ENCODE peak calls at places on chromosomes 7 and 10, in five cellular contexts. B is tibial artery, D is coronary artery, E is astrocyte of the spinal cord, Q is kidney. G is an unnamed sample.

GRCh38 chr7:94620703-94621118 is 35.2 kb downstream of the SGCE start:
- DNase-seq in D (peak), B (peak), Q (peak), E (peak), G (no peak)

GRCh38 chr10:131111007-131111406 is 200.5 kb downstream of the TCERG1L start:
- DNase-seq in D (no peak), E (no peak), Q (peak), B (no peak), G (no peak)

GRCh38 chr7:55132890-55133551 is 114.2 kb downstream of the EGFR start:
- DNase-seq in E (peak), B (peak), D (peak), Q (no peak), G (no peak)

GRCh38 chr7:128378637-128379036 is 17.1 kb upstream of the PRRT4 start:
- DNase-seq in D (no peak), Q (no peak), B (no peak), E (no peak), G (no peak)

GRCh38 chr10:83522881-83523386 is 616.4 kb upstream of the GHITM start:
- DNase-seq in E (peak), D (no peak), Q (no peak), B (no peak), G (no peak)

GRCh38 chr10:62373995-62374861 is at the start of gene ZNF365:
- DNase-seq in B (peak), D (no peak), E (peak), Q (peak), G (peak)

GRCh38 chr10:117656385-117657367 is 114.1 kb downstream of the EMX2 start:
- DNase-seq in E (no peak), B (no peak), D (no peak), Q (no peak), G (no peak)

GRCh38 chr10:48444266-48444665 is 137.8 kb downstream of the MAPK8 start:
- DNase-seq in Q (no peak), B (no peak), E (peak), D (no peak), G (no peak)

GRCh38 chr7:70072220-70072619 is 473.9 kb downstream of the AUTS2 start:
- DNase-seq in Q (no peak), B (no peak), E (peak), D (no peak), G (no peak)

GRCh38 chr7:74104702-74105101 is 21.1 kb downstream of the LIMK1 start:
- DNase-seq in E (peak), Q (no peak), B (no peak), D (no peak), G (no peak)

GRCh38 chr10:35300063-35300699 is 36.1 kb upstream of the CCNY start:
- DNase-seq in E (peak), D (no peak), B (no peak), Q (no peak), G (no peak)

GRCh38 chr7:42745357-42746022 is 166.4 kb downstream of the C7orf25 start:
- DNase-seq in B (no peak), E (no peak), D (no peak), Q (peak), G (no peak)

GRCh38 chr7:20597339-20597738 is 18.1 kb upstream of the ABCB5 start:
- DNase-seq in Q (no peak), D (no peak), E (no peak), B (no peak), G (no peak)

GRCh38 chr7:105816954-105817615 is 59.3 kb downstream of the ATXN7L1 start:
- DNase-seq in D (no peak), E (no peak), Q (no peak), B (no peak), G (no peak)

GRCh38 chr7:2212906-2213305 is 19.8 kb downstream of the MAD1L1 start:
- DNase-seq in B (no peak), E (no peak), Q (peak), D (no peak), G (no peak)

GRCh38 chr10:60731134-60731883 is 47.0 kb upstream of the CDK1 start:
- DNase-seq in E (no peak), D (no peak), B (no peak), Q (no peak), G (no peak)

GRCh38 chr7:16465469-16466086 is at the start of gene SOSTDC1:
- DNase-seq in E (peak), Q (no peak), D (no peak), B (no peak), G (no peak)

GRCh38 chr10:92766451-92766850 is 76.7 kb downstream of the HHEX start:
- DNase-seq in Q (no peak), E (no peak), B (no peak), D (no peak), G (no peak)

GRCh38 chr10:79941146-79941545 is 7.8 kb downstream of the SFTPD start:
- DNase-seq in E (no peak), Q (no peak), B (peak), D (no peak), G (peak)

GRCh38 chr7:102132209-102132752 is 154.4 kb upstream of the SH2B2 start:
- DNase-seq in E (no peak), D (no peak), B (no peak), Q (no peak), G (no peak)

GRCh38 chr10:132360766-132361447 is 28.9 kb downstream of the LRRC27 start:
- DNase-seq in Q (no peak), D (no peak), B (peak), E (no peak), G (no peak)

GRCh38 chr7:73436031-73436929 is 2.7 kb downstream of the FZD9 start:
- DNase-seq in E (peak), D (no peak), Q (no peak), B (no peak), G (no peak)

GRCh38 chr7:132112111-132112510 is 464.2 kb downstream of the PLXNA4 start:
- DNase-seq in D (no peak), E (no peak), B (no peak), Q (no peak), G (no peak)

GRCh38 chr7:116357776-116358670 is 141.5 kb upstream of the CAV2 start:
- DNase-seq in B (no peak), E (peak), Q (no peak), D (no peak), G (no peak)

GRCh38 chr10:102413053-102413705 is 5.4 kb downstream of the PSD start:
- DNase-seq in B (no peak), E (no peak), Q (no peak), D (no peak), G (no peak)

GRCh38 chr7:2261611-2262010 is 19.6 kb downstream of the NUDT1 start:
- DNase-seq in D (no peak), E (no peak), Q (no peak), B (no peak), G (no peak)

GRCh38 chr7:52917982-52918578 is 117.4 kb upstream of the POM121L12 start:
- DNase-seq in Q (no peak), B (no peak), E (no peak), D (no peak), G (no peak)

GRCh38 chr10:50561816-50562215 is 61.9 kb downstream of the SGMS1 start:
- DNase-seq in Q (no peak), E (no peak), D (no peak), B (no peak), G (no peak)

GRCh38 chr7:148230341-148230740 is 360.2 kb upstream of the C7orf33 start:
- DNase-seq in B (no peak), E (no peak), Q (no peak), D (no peak), G (no peak)

GRCh38 chr10:3486346-3487065 is 298.5 kb downstream of the KLF6 start:
- DNase-seq in B (no peak), E (peak), Q (peak), D (no peak), G (no peak)

GRCh38 chr7:112714917-112715316 is 75.3 kb downstream of the TMEM168 start:
- DNase-seq in D (no peak), B (no peak), Q (no peak), E (no peak), G (no peak)

GRCh38 chr10:30510184-30510931 is 76.4 kb downstream of the MAP3K8 start:
- DNase-seq in B (peak), E (peak), D (no peak), Q (no peak), G (no peak)

GRCh38 chr10:69745698-69746097 is 56.0 kb upstream of the COL13A1 start:
- DNase-seq in B (no peak), E (no peak), D (no peak), Q (no peak), G (no peak)

DNA sequence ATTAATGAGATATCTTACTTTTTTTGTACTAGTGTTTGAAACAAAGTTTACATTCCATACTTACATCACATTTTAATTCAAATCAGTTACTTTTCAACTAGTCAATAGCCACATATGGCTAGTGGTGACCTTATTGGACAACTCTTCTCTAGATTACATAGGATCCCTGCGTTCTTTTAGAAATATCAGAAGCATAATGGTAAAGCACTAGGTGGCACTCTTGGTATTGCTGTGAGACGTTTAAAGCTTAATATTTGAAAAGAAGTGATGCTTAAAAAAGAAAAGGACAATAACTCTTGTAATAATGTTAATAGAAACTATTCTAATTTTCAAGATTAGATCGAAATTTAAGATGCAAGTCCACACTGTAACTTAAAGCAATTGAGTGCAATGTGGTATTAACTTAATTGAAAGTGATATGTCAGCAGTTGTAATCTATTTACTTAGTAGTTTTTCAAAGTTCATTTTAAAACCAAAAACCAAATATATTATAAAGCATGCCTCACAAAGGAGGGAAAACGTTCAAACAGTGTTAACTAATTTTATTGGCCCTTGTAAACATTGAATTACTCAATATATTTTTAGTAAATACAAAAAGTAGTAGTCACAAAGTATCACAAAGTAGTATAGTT is 339.1 kb downstream of the ATRNL1 start:
- DNase-seq in B (no peak), D (no peak), Q (no peak), E (peak), G (no peak)
- TF ChIP-seq CTCF in B (no peak), D (no peak), Q (no peak), E (peak), G (peak)

GRCh38 chr7:100632951-100633717 is 8.2 kb downstream of the TFR2 start:
- DNase-seq in Q (no peak), D (no peak), E (peak), B (no peak), G (no peak)
- TF ChIP-seq CTCF in Q (no peak), D (no peak), E (peak), B (no peak), G (peak)

DNA sequence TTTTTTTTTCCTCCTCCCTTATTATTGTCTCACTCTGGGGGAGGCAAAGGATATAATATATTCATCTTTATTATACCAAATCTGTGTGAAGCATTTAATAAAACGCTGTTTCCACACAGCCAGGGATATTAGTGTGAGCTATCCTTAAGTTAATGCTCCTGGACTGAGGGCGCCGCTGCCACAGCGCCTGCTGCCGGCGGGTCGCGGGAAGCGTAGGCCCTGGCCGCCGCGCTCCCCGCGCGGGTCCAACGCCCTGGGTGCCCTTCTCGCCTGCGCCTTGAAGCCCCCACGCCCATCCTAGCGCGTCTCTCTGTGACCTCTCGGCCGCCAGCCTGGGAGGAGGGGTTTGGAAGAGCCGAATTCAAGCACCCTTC is 9.5 kb upstream of the LBX1 start:
- DNase-seq in D (no peak), E (no peak), B (no peak), Q (no peak), G (no peak)
- TF ChIP-seq CTCF in D (peak), E (peak), B (no peak), Q (peak), G (peak)

GRCh38 chr10:11143240-11143639 is 125.6 kb downstream of the CELF2 start:
- DNase-seq in D (no peak), B (no peak), Q (no peak), E (no peak), G (no peak)
- TF ChIP-seq CTCF in D (no peak), B (no peak), Q (no peak), E (no peak), G (no peak)

GRCh38 chr7:40509301-40509700 is 374.5 kb downstream of the SUGCT start:
- DNase-seq in E (no peak), Q (no peak), B (no peak), D (no peak), G (no peak)

GRCh38 chr7:40502359-40502758 is 367.6 kb downstream of the SUGCT start:
- DNase-seq in D (no peak), E (no peak), B (no peak), Q (no peak), G (no peak)

GRCh38 chr7:40506158-40506557 is 371.4 kb downstream of the SUGCT start:
- DNase-seq in B (no peak), Q (no peak), E (peak), D (no peak), G (no peak)

GRCh38 chr7:40507166-40507565 is 372.4 kb downstream of the SUGCT start:
- DNase-seq in D (no peak), E (no peak), Q (no peak), B (no peak), G (no peak)
- TF ChIP-seq CTCF in D (no peak), E (no peak), Q (no peak), B (no peak), G (peak)

DNA sequence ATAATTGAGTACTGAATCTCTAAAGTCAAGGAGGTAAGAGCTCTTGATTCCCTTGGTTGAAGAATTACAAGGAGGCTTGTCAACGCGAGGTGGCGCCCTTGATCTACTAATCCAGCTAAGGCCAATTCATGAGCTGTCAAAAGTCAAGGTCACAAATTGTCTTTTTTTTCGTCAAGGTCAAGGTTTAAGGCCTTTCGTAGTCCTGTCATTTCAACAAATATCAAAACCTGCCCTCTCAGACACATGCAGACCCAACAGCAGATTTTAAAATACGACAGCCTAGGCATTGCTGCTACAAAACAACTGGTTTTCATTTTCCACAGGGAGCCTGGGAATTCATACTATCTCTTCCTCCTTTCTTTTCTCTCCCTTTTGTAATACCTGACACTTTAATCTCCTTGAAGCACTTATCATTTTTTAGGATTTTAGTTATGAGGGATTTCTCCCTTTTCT is 3.6 kb downstream of the HOXA13 start:
- DNase-seq in D (peak), B (peak), Q (peak), E (peak), G (peak)
- TF ChIP-seq CTCF in D (peak), B (peak), Q (peak), E (peak), G (peak)

DNA sequence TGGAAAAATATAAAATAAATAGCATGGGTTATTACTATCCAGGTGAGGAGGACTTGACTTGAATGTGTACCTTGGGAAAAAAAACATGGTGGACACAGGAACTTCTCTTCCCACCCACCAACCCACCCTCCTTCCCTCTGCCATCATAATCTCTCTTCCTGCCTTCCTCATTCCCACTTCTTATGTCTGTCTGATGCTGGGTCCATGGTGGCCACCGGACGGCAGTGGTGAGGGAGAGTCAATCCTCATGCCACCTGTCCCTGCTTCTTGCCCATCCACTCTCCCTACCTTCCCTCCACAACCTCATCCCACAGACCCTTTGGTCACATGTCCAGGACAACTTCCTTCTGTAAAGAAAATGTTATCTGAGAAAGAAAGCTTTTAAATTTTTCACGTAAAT is 104.7 kb downstream of the PIP4K2A start:
- DNase-seq in B (no peak), D (no peak), E (no peak), Q (no peak), G (no peak)
- TF ChIP-seq CTCF in B (no peak), D (no peak), E (no peak), Q (no peak), G (no peak)

GRCh38 chr7:28536259-28536658 is 123.9 kb downstream of the CREB5 start:
- DNase-seq in B (no peak), D (no peak), E (peak), Q (no peak), G (no peak)
- TF ChIP-seq CTCF in B (peak), D (no peak), E (peak), Q (peak), G (peak)